ENCODE peak calls at places on chromosomes 16 and 17, in four cellular contexts. Y, C, A and B are unnamed samples.

GRCh38 chr16:75195811-75196790 is 10.9 kb downstream of the CTRB2 start:
- DNase-seq in Y (no peak), C (no peak), A (no peak), B (no peak)

GRCh38 chr16:64317601-64318000 is 804.3 kb downstream of the CDH11 start:
- DNase-seq in Y (no peak), C (no peak), A (no peak), B (no peak)

GRCh38 chr16:71246309-71246708 is 15.8 kb upstream of the HYDIN start:
- DNase-seq in Y (no peak), C (no peak), A (no peak), B (no peak)

GRCh38 chr16:53549970-53550406 is 47.0 kb upstream of the AKTIP start:
- DNase-seq in Y (peak), C (peak), A (peak), B (peak)

GRCh38 chr17:35243459-35244204 is 760 bp downstream of the SLFN5 start:
- DNase-seq in Y (peak), C (no peak), A (no peak), B (peak)

GRCh38 chr17:2749784-2750181 is 331 bp upstream of the CCDC92B start:
- DNase-seq in Y (peak), C (peak), A (peak), B (peak)

GRCh38 chr16:19119564-19119963 is 5.8 kb downstream of the ITPRIPL2 start:
- DNase-seq in Y (no peak), C (no peak), A (no peak), B (no peak)

GRCh38 chr16:83772806-83773205 is 35.0 kb upstream of the HSBP1 start:
- DNase-seq in Y (no peak), C (no peak), A (no peak), B (no peak)

GRCh38 chr17:40486513-40487370 is 14.7 kb downstream of the TNS4 start:
- DNase-seq in Y (no peak), C (no peak), A (no peak), B (no peak)

GRCh38 chr17:71922439-71922838 is 198.4 kb upstream of the SOX9 start:
- DNase-seq in Y (no peak), C (peak), A (no peak), B (no peak)

GRCh38 chr17:80795737-80796136 is 195.9 kb upstream of the CHMP6 start:
- DNase-seq in Y (peak), C (no peak), A (no peak), B (no peak)

GRCh38 chr16:85422124-85422373 is 191.1 kb upstream of the GSE1 start:
- DNase-seq in Y (no peak), C (no peak), A (no peak), B (no peak)

GRCh38 chr17:77420804-77421634 is 280.2 kb downstream of the SEC14L1 start:
- DNase-seq in Y (peak), C (no peak), A (peak), B (peak)

GRCh38 chr17:77418609-77419008 is 277.8 kb downstream of the SEC14L1 start:
- DNase-seq in Y (no peak), C (no peak), A (no peak), B (no peak)

GRCh38 chr17:77420476-77420803 is 279.7 kb downstream of the SEC14L1 start:
- DNase-seq in Y (peak), C (no peak), A (no peak), B (no peak)

GRCh38 chr17:77419095-77419494 is 278.3 kb downstream of the SEC14L1 start:
- DNase-seq in Y (no peak), C (no peak), A (no peak), B (no peak)

DNA sequence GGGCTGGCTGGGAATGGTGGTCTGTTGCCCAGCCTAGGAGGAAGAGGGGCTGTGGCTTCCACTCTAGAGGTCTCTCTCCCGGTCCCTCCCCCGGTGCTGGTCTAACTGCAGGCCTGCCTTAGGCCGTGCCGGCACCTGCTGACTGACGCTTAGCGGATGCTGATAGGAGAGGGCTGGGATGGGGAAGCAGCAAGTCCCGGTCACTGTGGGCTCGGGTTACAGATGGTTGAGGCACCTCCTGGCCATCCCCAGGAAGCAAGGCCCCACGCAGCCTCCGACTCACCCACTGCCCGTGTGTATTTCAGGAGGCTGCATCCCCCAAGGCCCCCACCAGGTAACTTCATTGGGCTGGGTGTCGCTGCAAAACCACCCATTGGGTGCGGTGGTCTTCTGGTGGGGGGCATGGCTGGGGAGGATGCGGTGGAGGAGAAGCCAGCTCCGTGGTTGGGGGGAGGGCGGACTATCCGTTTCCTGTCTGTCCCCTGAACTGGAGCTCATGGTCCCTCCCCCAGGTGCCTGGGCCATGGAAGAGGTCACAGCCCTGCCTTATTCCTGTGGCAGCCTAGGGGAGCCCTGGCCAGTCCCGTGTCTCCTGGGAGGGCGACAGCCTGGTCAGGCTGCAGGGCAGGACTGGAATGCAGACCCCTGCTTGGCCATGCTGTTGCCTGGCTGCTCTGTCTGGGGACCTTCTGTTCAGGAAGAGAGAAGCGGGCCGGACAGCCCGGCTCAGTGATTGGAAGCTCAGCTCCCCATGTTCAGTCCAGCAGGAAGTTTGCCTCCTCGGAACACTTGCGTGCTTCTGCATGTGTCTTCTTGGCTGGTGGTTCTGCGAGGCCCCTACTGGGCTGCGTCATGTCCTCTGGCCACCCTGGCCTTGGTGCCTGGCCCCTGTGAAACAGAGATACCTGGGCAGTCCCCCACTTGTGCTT is 279.0 kb downstream of the SEC14L1 start:
- DNase-seq in Y (peak), C (no peak), A (peak), B (no peak)
- TF ChIP-seq SMC3 in Y (peak), C (no peak), A (no peak), B (no peak)

GRCh38 chr16:49918257-49918656 is 62.3 kb upstream of the ZNF423 start:
- DNase-seq in Y (no peak), C (no peak), A (peak), B (no peak)
- TF ChIP-seq MAX in Y (no peak), C (no peak), A (no peak), B (no peak)

DNA sequence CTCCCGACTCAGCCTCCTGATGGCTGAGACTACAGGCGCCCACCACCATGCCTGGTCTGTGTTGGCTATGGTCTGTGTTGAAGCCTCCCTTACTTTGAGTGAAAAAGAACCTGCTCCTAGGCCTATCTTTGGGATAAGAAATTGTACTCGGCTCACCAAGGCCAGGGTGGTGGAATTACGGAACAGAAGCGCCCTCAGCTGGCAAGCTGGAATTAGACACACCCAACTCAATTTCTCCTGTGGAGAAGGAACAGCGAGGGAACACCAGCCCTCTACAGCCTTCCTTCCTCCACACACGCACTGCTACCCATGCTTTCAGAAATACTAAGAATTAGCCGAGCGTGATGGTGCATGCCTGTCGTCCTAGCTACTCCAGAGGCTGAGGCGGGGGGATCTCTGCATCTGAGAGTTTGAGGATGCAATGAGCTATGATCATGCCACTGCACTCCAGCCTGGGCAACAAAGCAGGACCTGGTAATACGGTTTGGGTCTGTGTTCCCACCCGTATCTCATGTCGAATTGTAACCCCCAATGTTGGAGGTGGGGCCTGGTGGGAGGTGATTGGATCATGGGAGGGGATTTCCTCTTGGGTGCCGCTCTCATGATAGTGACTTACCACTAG is 40.1 kb upstream of the RBBP6 start:
- DNase-seq in Y (peak), C (no peak), A (peak), B (peak)
- TF ChIP-seq SMC3 in Y (peak), C (peak), A (peak), B (peak)

DNA sequence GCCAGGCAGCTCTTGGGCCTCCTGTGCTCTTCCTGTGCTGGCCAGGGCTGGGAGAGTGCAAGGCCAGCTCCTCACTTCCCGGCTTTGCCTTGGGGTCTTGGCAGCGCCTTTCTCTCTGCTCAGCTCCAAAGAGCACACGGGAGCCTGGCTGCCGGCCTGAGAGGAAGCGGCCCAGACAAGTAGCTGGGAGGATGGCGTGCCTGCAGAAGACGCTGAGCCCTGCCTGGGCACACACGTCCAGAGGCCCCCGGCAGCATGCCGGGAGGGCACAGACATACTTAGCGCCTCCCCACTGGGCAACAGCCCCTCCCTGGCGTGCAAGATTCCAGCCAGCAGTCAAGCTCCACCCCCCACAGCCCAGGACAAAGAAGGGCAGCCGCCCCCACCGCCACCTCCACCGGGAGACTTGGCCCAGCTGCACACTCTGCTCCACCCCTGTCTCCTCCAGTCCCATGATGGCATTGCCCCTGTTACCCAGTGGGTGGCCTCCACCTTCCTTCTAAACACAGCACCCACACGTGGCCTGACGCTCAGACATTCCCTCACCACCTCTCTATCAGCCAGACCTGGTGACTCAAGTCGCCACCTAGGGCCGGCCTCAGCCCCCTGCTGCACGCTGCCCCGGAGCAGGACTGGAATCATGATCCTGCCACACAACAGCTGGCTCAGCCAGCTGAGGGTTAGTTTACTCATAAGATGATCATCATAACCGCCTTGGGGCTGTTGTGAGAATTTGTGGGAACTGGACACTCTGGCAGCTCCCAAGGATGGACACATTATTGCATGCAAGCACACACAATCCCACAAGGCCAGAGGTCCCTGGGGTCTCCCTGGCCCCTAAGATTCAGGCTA is 12.4 kb downstream of the SGCA start:
- DNase-seq in Y (peak), C (no peak), A (peak), B (peak)
- TF ChIP-seq MAX in Y (peak), C (peak), A (peak), B (peak)

GRCh38 chr17:7328840-7329359 is at the start of gene NEURL4:
- DNase-seq in Y (no peak), C (no peak), A (no peak), B (peak)
- TF ChIP-seq SMC3 in Y (no peak), C (no peak), A (no peak), B (no peak)

GRCh38 chr17:7357381-7357780 is 2.4 kb downstream of the TMEM95 start:
- DNase-seq in Y (no peak), C (no peak), A (no peak), B (no peak)

GRCh38 chr17:7356779-7357178 is 1.8 kb downstream of the TMEM95 start:
- DNase-seq in Y (no peak), C (no peak), A (no peak), B (no peak)

GRCh38 chr17:7354262-7354781 is 634 bp upstream of the TMEM95 start:
- DNase-seq in Y (no peak), C (no peak), A (no peak), B (peak)

GRCh38 chr17:7355053-7355452 is at the start of gene TMEM95:
- DNase-seq in Y (no peak), C (no peak), A (no peak), B (no peak)

GRCh38 chr17:7356072-7356549 is 1.2 kb downstream of the TMEM95 start:
- DNase-seq in Y (peak), C (no peak), A (peak), B (peak)
- TF ChIP-seq MAX in Y (no peak), C (no peak), A (peak), B (peak)

DNA sequence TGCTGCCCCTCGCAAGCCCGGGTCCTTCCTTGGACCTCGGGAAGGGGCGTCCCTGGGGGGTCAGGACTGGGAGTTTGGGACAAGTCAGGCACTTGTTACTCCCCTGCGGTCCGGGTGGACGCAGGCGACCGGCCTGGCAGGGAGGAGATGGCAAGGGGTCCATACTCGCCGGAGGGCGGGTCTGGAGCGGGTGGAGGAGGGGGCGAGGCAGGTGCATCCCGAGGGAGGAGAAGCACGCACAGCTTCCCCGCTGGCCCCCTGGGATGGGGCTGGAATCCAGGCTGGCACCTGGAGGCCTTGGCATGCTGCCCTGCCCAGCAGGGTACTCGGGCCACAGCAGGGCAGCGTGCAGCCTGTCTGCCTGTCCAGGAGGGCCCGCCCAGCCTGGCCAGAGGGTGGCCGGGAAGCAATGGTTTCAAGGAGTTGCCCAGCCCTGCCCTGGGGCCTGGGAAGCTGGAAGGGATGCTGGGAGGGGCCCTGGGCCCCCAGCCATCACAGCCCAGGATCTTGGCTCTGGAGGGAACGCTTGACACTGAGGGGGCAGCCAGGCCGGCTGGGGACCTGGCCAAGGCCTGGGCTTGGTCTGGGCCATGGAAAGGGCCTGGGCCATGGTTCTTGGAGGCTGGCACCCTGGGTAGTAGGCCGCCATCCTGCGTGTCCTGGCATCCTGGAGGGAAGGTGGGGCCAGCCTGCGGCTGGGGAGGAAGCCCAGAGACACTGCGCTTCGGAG is 1.0 kb downstream of the GLIS2 start:
- DNase-seq in Y (peak), C (no peak), A (no peak), B (peak)
- TF ChIP-seq SMC3 in Y (no peak), C (no peak), A (no peak), B (no peak)

DNA sequence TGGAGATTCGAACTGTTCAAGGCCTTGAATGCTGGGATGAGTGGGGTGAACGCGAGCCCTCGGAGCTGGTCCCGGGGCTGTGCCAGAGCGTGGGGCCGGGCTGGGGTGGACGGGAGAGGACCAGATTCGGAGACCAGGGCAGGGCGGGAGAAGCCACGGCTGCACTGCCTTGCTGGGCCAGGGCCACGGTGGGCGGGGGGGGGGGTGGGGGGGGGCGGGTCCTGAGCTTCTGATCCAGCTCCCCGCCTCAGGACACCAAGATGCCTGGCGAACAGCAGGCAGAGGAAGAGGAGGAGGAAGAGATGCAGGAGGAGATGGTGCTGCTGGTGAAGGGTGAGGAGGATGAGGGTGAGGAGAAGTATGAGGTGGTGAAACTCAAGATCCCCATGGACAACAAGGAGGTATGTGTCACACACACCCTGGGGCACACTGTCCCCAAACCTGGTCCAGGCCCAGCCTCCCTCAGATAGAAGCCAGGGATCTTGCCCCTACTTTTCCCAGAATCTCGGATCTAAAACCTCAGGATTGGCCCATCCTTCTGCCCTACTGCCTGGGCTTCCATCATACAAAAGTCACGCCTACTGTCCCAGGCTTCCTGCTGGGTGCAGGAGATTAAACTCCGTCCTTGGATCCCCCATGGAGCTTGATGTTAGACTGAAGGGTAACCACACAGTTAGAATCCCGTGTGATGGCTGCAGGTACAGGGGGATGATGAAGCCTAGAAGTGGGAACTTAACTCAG is 558 bp downstream of the ZNF771 start:
- DNase-seq in Y (no peak), C (no peak), A (no peak), B (no peak)
- TF ChIP-seq MAX in Y (no peak), C (no peak), A (no peak), B (no peak)